ENCODE peak calls at places on chromosomes 12 and 14, in ten cellular contexts. T is heart left ventricle; H is neuronal stem cell; D is central memory CD4-positive, alpha-beta T cell; V is DMS153; S is Calu3; R is WTC11; X is PC-3; G is activated gamma-delta T cell treated with Interleukin-2 at 50 U/mL for 16 hours; U is GF-D8. M is an unnamed sample.

GRCh38 chr14:74085047-74085637 is 386 bp downstream of the LIN52 start:
- DNase-seq in D (peak; percentile 1), V (no peak), R (peak; percentile 19), U (no peak), X (peak; percentile 21), S (no peak), T (no peak), G (no peak), H (peak; percentile 35), M (peak; percentile 44)

GRCh38 chr14:100640481-100641273 is 53.5 kb upstream of the BEGAIN start:
- DNase-seq in D (peak; percentile 76), X (peak; percentile 19), G (peak; percentile 78), T (no peak), R (no peak), H (no peak), S (no peak), V (no peak), U (peak; percentile 62), M (no peak)

GRCh38 chr14:21106506-21107359 is 5.9 kb downstream of the TMEM253 start:
- DNase-seq in R (peak; percentile 85), S (peak; percentile 84), H (no peak), T (peak; percentile 83), X (peak; percentile 81), D (peak; percentile 64), U (peak; percentile 25), G (peak; percentile 78), V (peak; percentile 55), M (peak; percentile 85)

GRCh38 chr14:104550849-104551728 is 28.5 kb upstream of the C14orf180 start:
- DNase-seq in V (no peak), U (no peak), H (no peak), G (peak; percentile 2), S (no peak), T (peak; percentile 16), R (peak; percentile 8), D (no peak), X (peak; percentile 18), M (no peak)

GRCh38 chr14:35402323-35403084 is 2.0 kb downstream of the NFKBIA start:
- DNase-seq in U (no peak), S (no peak), D (peak; percentile 53), H (no peak), X (no peak), V (no peak), T (no peak), R (no peak), G (peak; percentile 36), M (peak; percentile 55)

GRCh38 chr12:47817272-47818006 is 2.3 kb downstream of the HDAC7 start:
- DNase-seq in S (no peak), V (no peak), D (no peak), H (no peak), R (no peak), T (peak; percentile 28), G (no peak), U (no peak), X (no peak), M (no peak)

GRCh38 chr14:57692671-57693070 is 173.2 kb downstream of the SLC35F4 start:
- DNase-seq in X (peak; percentile 94), S (peak; percentile 4), U (no peak), G (no peak), R (no peak), H (no peak), V (peak; percentile 10), T (no peak), D (no peak), M (peak; percentile 84)

GRCh38 chr12:132516064-132517012 is 26.4 kb downstream of the FBRSL1 start:
- DNase-seq in T (no peak), V (no peak), H (no peak), X (no peak), S (no peak), G (no peak), D (no peak), R (no peak), U (no peak), M (no peak)

GRCh38 chr14:77098470-77099353 is 654 bp downstream of the CIPC start:
- DNase-seq in D (no peak), V (no peak), U (no peak), X (peak; percentile 46), G (peak; percentile 15), R (no peak), H (no peak), S (peak; percentile 28), T (peak; percentile 80), M (no peak)

GRCh38 chr14:67493092-67493717 is 4.7 kb upstream of the TMEM229B start:
- DNase-seq in G (no peak), H (no peak), V (no peak), D (no peak), T (no peak), U (no peak), X (no peak), S (no peak), R (no peak), M (no peak)

GRCh38 chr14:52960627-52961026 is 9.8 kb upstream of the FERMT2 start:
- DNase-seq in R (no peak), S (peak; percentile 22), G (no peak), T (peak; percentile 31), X (peak; percentile 84), V (no peak), H (no peak), D (peak; percentile 27), U (no peak), M (no peak)

GRCh38 chr14:90495357-90496276 is 98.8 kb downstream of the CALM1 start:
- DNase-seq in T (peak; percentile 50), H (peak; percentile 88), G (peak; percentile 34), X (peak; percentile 69), U (no peak), S (peak; percentile 65), R (peak; percentile 80), V (no peak), D (peak; percentile 23), M (peak; percentile 76)

GRCh38 chr14:58238252-58239247 is 6.1 kb upstream of the PSMA3 start:
- DNase-seq in V (no peak), R (no peak), H (no peak), U (no peak), D (peak; percentile 16), T (no peak), X (no peak), G (no peak), S (no peak), M (peak; percentile 38)

GRCh38 chr12:85057370-85057963 is 21.3 kb downstream of the LRRIQ1 start:
- DNase-seq in G (no peak), S (peak; percentile 61), H (peak; percentile 62), D (no peak), U (no peak), R (peak; percentile 49), X (peak; percentile 79), V (no peak), T (no peak), M (peak; percentile 75)

GRCh38 chr12:26689281-26689841 is 143.6 kb downstream of the ITPR2 start:
- DNase-seq in H (no peak), G (no peak), T (no peak), R (no peak), U (no peak), S (no peak), X (no peak), V (no peak), D (no peak), M (no peak)

GRCh38 chr14:63939006-63939270 is 86.1 kb downstream of the SYNE2 start:
- DNase-seq in G (no peak), X (no peak), D (no peak), H (no peak), T (no peak), U (no peak), R (no peak), S (no peak), V (no peak), M (no peak)

GRCh38 chr12:58787021-58787760 is 133.1 kb downstream of the LRIG3 start:
- DNase-seq in R (no peak), S (no peak), T (no peak), D (no peak), X (no peak), U (no peak), H (no peak), G (no peak), V (peak; percentile 91), M (peak; percentile 45)

GRCh38 chr12:105079011-105079570 is 5.2 kb downstream of the ALDH1L2 start:
- DNase-seq in R (no peak), T (no peak), D (no peak), H (no peak), G (no peak), V (no peak), S (no peak), X (no peak), U (no peak), M (no peak)

GRCh38 chr12:19483727-19484126 is 44.4 kb downstream of the AEBP2 start:
- DNase-seq in V (no peak), U (no peak), H (no peak), D (no peak), R (no peak), G (no peak), T (no peak), S (no peak), X (no peak), M (no peak)

GRCh38 chr14:50658203-50658602 is 9.9 kb downstream of the SAV1 start:
- DNase-seq in H (no peak), S (no peak), R (no peak), X (peak; percentile 38), G (no peak), V (no peak), D (no peak), T (no peak), U (no peak), M (peak; percentile 86)

GRCh38 chr12:113933201-113933786 is 32.8 kb downstream of the RBM19 start:
- DNase-seq in S (no peak), V (no peak), U (no peak), T (no peak), D (no peak), R (no peak), H (peak; percentile 48), G (no peak), X (no peak), M (peak; percentile 89)

GRCh38 chr14:51095854-51096823 is 1.2 kb upstream of the TRIM9 start:
- DNase-seq in H (peak; percentile 8), V (peak; percentile 24), R (no peak), D (no peak), T (no peak), G (no peak), U (no peak), X (no peak), S (no peak), M (peak; percentile 51)

GRCh38 chr12:115500872-115501271 is 776.6 kb downstream of the MED13L start:
- DNase-seq in G (no peak), H (no peak), D (no peak), R (no peak), U (no peak), V (no peak), X (no peak), T (no peak), S (no peak), M (no peak)

GRCh38 chr12:111434680-111435338 is 29.1 kb downstream of the SH2B3 start:
- DNase-seq in X (no peak), R (no peak), U (no peak), T (peak; percentile 85), S (no peak), V (peak; percentile 82), H (no peak), G (peak; percentile 87), D (peak; percentile 93), M (peak; percentile 74)

GRCh38 chr12:112855375-112855774 is 51.4 kb upstream of the OAS1 start:
- DNase-seq in H (no peak), S (peak; percentile 41), U (no peak), R (peak; percentile 40), V (no peak), X (peak; percentile 45), G (no peak), T (no peak), D (no peak), M (no peak)

GRCh38 chr12:104632724-104633181 is 176.0 kb downstream of the CHST11 start:
- DNase-seq in T (no peak), X (no peak), G (no peak), S (no peak), H (no peak), D (no peak), V (no peak), U (no peak), R (no peak), M (peak; percentile 84)

M was measured in cardiac fibroblast.